ENCODE peak calls at places on chromosomes 1 and 21, in ten cellular contexts. I is stomach, V is psoas muscle, R is HAP-1, H is IMR-90, A is heart right ventricle, W is hepatocyte, P is lung, B is tibial artery, F is tibial nerve. C is an unnamed sample.

GRCh38 chr1:167934407-167935251 is 1.9 kb upstream of the DCAF6 start:
- DNase-seq in I (no peak), V (no peak), R (no peak), H (peak; percentile 65), A (no peak), W (no peak), P (no peak), B (no peak), F (no peak), C (no peak)

GRCh38 chr21:46662765-46663500 is 27.5 kb downstream of the PRMT2 start:
- DNase-seq in I (no peak), V (no peak), R (no peak), H (no peak), A (no peak), W (no peak), P (no peak), B (no peak), F (no peak), C (no peak)

GRCh38 chr1:226882631-226883409 is 12.4 kb downstream of the PSEN2 start:
- DNase-seq in I (no peak), V (no peak), R (no peak), H (peak; percentile 69), A (no peak), W (peak; percentile 27), P (no peak), B (peak; percentile 32), F (no peak), C (no peak)

GRCh38 chr1:25676488-25676887 is 59.9 kb downstream of the MAN1C1 start:
- DNase-seq in I (peak; percentile 40), V (no peak), R (no peak), H (peak; percentile 46), A (no peak), W (no peak), P (no peak), B (peak; percentile 38), F (no peak), C (no peak)

GRCh38 chr1:60463786-60464185 is 390.2 kb upstream of the C1orf87 start:
- DNase-seq in I (no peak), V (no peak), R (no peak), H (no peak), A (no peak), W (no peak), P (no peak), B (no peak), F (no peak), C (no peak)

GRCh38 chr1:10909697-10910489 is 102.6 kb upstream of the TARDBP start:
- DNase-seq in I (peak; percentile 77), V (peak; percentile 80), R (peak; percentile 86), H (no peak), A (no peak), W (peak; percentile 61), P (peak; percentile 63), B (no peak), F (no peak), C (peak; percentile 32)

GRCh38 chr1:92980732-92981647 is 19.7 kb upstream of the DIPK1A start:
- DNase-seq in I (no peak), V (no peak), R (no peak), H (no peak), A (no peak), W (no peak), P (no peak), B (no peak), F (no peak), C (peak; percentile 47)

GRCh38 chr1:61182049-61182448 is 99.7 kb downstream of the NFIA start:
- DNase-seq in I (no peak), V (no peak), R (no peak), H (peak; percentile 65), A (peak; percentile 24), W (peak; percentile 36), P (no peak), B (no peak), F (no peak), C (no peak)

GRCh38 chr21:45313682-45314081 is 26.0 kb upstream of the POFUT2 start:
- DNase-seq in I (no peak), V (no peak), R (no peak), H (no peak), A (no peak), W (no peak), P (no peak), B (no peak), F (no peak), C (no peak)

GRCh38 chr1:19123837-19124236 is 86.2 kb downstream of the UBR4 start:
- DNase-seq in I (no peak), V (no peak), R (no peak), H (no peak), A (peak; percentile 48), W (no peak), P (no peak), B (no peak), F (no peak), C (peak; percentile 3)

GRCh38 chr21:28513450-28513849 is 479.2 kb downstream of the LTN1 start:
- DNase-seq in I (no peak), V (no peak), R (no peak), H (peak; percentile 23), A (no peak), W (no peak), P (no peak), B (no peak), F (no peak), C (no peak)

GRCh38 chr1:207581496-207582168 is 63.3 kb upstream of the CR1L start:
- DNase-seq in I (no peak), V (no peak), R (no peak), H (no peak), A (no peak), W (no peak), P (no peak), B (no peak), F (no peak), C (no peak)

GRCh38 chr1:95232646-95233320 is 1.2 kb upstream of the RWDD3 start:
- DNase-seq in I (no peak), V (no peak), R (no peak), H (peak; percentile 61), A (no peak), W (no peak), P (no peak), B (no peak), F (no peak), C (no peak)

GRCh38 chr1:15343729-15344128 is 66.0 kb upstream of the EFHD2 start:
- DNase-seq in I (peak; percentile 44), V (no peak), R (peak; percentile 88), H (peak; percentile 22), A (peak; percentile 85), W (no peak), P (no peak), B (peak; percentile 89), F (no peak), C (no peak)

GRCh38 chr1:36119451-36119850 is 5.6 kb downstream of the COL8A2 start:
- DNase-seq in I (no peak), V (no peak), R (no peak), H (no peak), A (no peak), W (no peak), P (no peak), B (no peak), F (no peak), C (no peak)

GRCh38 chr1:150560576-150560975 is 11.4 kb downstream of the ADAMTSL4 start:
- DNase-seq in I (no peak), V (peak; percentile 48), R (no peak), H (no peak), A (no peak), W (no peak), P (no peak), B (peak; percentile 64), F (no peak), C (no peak)

GRCh38 chr1:89407355-89407754 is 43.5 kb downstream of the GBP6 start:
- DNase-seq in I (no peak), V (no peak), R (no peak), H (peak; percentile 3), A (peak; percentile 8), W (no peak), P (no peak), B (no peak), F (no peak), C (no peak)

GRCh38 chr1:154609398-154610380 is 1.7 kb upstream of the ADAR start:
- DNase-seq in I (no peak), V (no peak), R (peak; percentile 22), H (peak; percentile 36), A (no peak), W (no peak), P (no peak), B (no peak), F (no peak), C (peak; percentile 51)
- H3K4me3 ChIP-seq in I (no peak overlapping the region), V (no peak overlapping the region), R (no peak overlapping the region), H (no peak overlapping the region), A (no peak overlapping the region), W (no peak overlapping the region), P (no peak overlapping the region), B (peak overlapping the region; percentile 87), F (no peak overlapping the region), C (no peak overlapping the region)

GRCh38 chr1:24541711-24542346 is 14.1 kb upstream of the NCMAP start:
- DNase-seq in I (peak; percentile 29), V (no peak), R (peak; percentile 55), H (no peak), A (no peak), W (peak; percentile 35), P (no peak), B (no peak), F (no peak), C (no peak)
- H3K4me1 ChIP-seq in I (peaks cover 12% of the 10 kb centered on the region), V (no peaks in the 10 kb centered on the region), R (peaks cover 37% of the 10 kb centered on the region), H (peaks cover 3% of the 10 kb centered on the region), A (no peaks in the 10 kb centered on the region), W (peaks cover 20% of the 10 kb centered on the region), P (no peaks in the 10 kb centered on the region), B (no peaks in the 10 kb centered on the region), F (peaks cover 10% of the 10 kb centered on the region), C (peaks cover 38% of the 10 kb centered on the region)

DNA sequence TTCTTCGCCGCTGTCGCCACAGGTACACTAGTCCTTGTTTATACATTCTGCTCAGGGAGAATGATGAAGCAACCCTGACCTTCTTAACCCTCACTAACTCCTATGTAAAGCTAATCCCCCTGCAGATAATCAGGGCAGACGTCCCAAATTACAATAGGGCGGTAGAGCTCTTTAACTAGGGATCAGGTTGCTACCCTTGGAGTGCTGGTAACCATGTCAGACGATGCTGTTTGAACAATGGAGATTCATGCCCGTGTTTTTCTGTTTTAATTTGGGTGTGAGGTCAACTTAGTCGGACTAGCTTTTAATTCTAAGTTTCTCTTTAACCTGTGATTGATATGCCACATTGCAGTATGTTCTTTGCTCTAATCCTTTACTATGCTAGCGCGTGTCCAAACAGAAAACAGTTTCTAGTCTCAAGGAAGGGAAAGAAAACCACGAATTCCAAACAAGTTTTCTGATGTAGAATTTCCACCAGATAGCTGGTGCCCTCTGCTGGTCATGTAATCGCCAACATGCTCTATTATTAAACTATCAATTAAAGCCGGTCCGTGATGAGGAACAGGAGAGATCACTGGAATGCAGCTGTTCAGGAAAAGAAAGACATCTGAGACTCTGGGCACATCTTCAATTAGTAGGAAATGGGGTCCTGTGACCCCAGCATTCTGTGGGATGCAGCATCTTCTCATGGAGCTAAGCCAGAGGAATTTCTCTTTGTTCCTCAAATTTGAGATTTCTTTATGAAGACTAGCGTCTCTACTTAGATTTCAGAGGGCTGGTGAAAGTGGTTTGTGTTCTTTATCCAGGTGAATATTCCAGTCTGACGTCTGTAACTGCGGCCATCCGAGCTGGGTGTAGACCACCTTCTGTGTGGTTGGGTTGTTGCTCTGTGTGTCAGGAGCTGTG is 18.3 kb upstream of the VAMP3 start:
- DNase-seq in I (peak; percentile 75), V (no peak), R (peak; percentile 75), H (peak; percentile 71), A (peak; percentile 71), W (peak; percentile 85), P (peak; percentile 53), B (no peak), F (peak; percentile 50), C (peak; percentile 19)
- H3K4me3 ChIP-seq in I (peak overlapping the region; percentile 27), V (peak overlapping the region; percentile 51), R (peak overlapping the region; percentile 11), H (peak overlapping the region; percentile 83), A (peak overlapping the region; percentile 4), W (peak overlapping the region; percentile 2), P (no peak overlapping the region), B (peak overlapping the region; percentile 17), F (peak overlapping the region; percentile 30), C (no peak overlapping the region)

GRCh38 chr1:235075955-235076308 is 52.7 kb downstream of the TOMM20 start:
- DNase-seq in I (no peak), V (no peak), R (no peak), H (no peak), A (no peak), W (no peak), P (no peak), B (no peak), F (no peak), C (no peak)
- H3K4me1 ChIP-seq in I (peaks cover 62% of the 10 kb centered on the region), V (peaks cover 67% of the 10 kb centered on the region), R (no peaks in the 10 kb centered on the region), H (peaks cover 43% of the 10 kb centered on the region), A (peaks cover 36% of the 10 kb centered on the region), W (peaks cover 44% of the 10 kb centered on the region), P (peaks cover 21% of the 10 kb centered on the region), B (peaks cover 35% of the 10 kb centered on the region), F (peaks cover 44% of the 10 kb centered on the region), C (peaks cover 17% of the 10 kb centered on the region)